ENCODE peak calls at places on chromosome 20, in six cellular contexts. V, P, D, I, M and J are unnamed samples. For H3K4me1, the result is how much of the 10 kb centered on the place peaks cover.

GRCh38 chr20:61253640-61254511 is 1.8 kb downstream of the CDH4 start:
- DNase-seq in I (peak), P (peak), D (peak), M (peak), V (peak), J (no peak)

GRCh38 chr20:5703542-5704215 is 46.5 kb upstream of the SHLD1 start:
- DNase-seq in I (no peak), V (no peak), P (no peak), D (no peak), M (no peak), J (no peak)

GRCh38 chr20:15220778-15221565 is 883.6 kb upstream of the FLRT3 start:
- DNase-seq in M (no peak), D (no peak), P (no peak), V (peak), I (peak), J (no peak)

GRCh38 chr20:40470313-40471260 is 218.4 kb downstream of the MAFB start:
- DNase-seq in D (no peak), V (no peak), I (no peak), P (no peak), M (no peak), J (no peak)

GRCh38 chr20:47931002-47931401 is 145.7 kb upstream of the SULF2 start:
- DNase-seq in M (no peak), D (no peak), P (no peak), V (no peak), I (no peak), J (no peak)

GRCh38 chr20:31568041-31568731 is 36.9 kb upstream of the ID1 start:
- DNase-seq in V (no peak), D (peak), I (no peak), M (no peak), P (no peak), J (no peak)

GRCh38 chr20:10074513-10074912 is 39.7 kb downstream of the ANKEF1 start:
- DNase-seq in M (no peak), I (peak), P (no peak), V (no peak), D (peak), J (no peak)

GRCh38 chr20:51385941-51386530 is 156.5 kb downstream of the NFATC2 start:
- DNase-seq in V (peak), P (peak), D (peak), I (peak), M (no peak), J (no peak)

GRCh38 chr20:52448513-52448912 is 256.9 kb upstream of the ZFP64 start:
- DNase-seq in D (no peak), M (no peak), P (no peak), V (no peak), I (peak), J (no peak)

GRCh38 chr20:36084356-36084755 is 70.2 kb upstream of the EPB41L1 start:
- DNase-seq in D (no peak), I (no peak), V (no peak), P (no peak), M (no peak), J (no peak)

GRCh38 chr20:35003211-35004031 is 47.8 kb downstream of the MYH7B start:
- DNase-seq in D (no peak), M (no peak), P (no peak), V (no peak), I (no peak), J (no peak)

GRCh38 chr20:51340451-51340840 is 202.1 kb downstream of the NFATC2 start:
- DNase-seq in D (no peak), V (peak), M (no peak), I (no peak), P (no peak), J (no peak)

GRCh38 chr20:16243470-16243869 is 329.8 kb downstream of the KIF16B start:
- DNase-seq in M (no peak), D (no peak), I (no peak), V (no peak), P (no peak), J (no peak)

GRCh38 chr20:52191132-52191435 is 495 bp downstream of the ZFP64 start:
- DNase-seq in D (peak), M (no peak), I (peak), V (no peak), P (no peak), J (no peak)

GRCh38 chr20:62304331-62305148 is 1.7 kb downstream of the ADRM1 start:
- DNase-seq in M (no peak), D (no peak), I (no peak), P (no peak), V (no peak), J (no peak)

DNA sequence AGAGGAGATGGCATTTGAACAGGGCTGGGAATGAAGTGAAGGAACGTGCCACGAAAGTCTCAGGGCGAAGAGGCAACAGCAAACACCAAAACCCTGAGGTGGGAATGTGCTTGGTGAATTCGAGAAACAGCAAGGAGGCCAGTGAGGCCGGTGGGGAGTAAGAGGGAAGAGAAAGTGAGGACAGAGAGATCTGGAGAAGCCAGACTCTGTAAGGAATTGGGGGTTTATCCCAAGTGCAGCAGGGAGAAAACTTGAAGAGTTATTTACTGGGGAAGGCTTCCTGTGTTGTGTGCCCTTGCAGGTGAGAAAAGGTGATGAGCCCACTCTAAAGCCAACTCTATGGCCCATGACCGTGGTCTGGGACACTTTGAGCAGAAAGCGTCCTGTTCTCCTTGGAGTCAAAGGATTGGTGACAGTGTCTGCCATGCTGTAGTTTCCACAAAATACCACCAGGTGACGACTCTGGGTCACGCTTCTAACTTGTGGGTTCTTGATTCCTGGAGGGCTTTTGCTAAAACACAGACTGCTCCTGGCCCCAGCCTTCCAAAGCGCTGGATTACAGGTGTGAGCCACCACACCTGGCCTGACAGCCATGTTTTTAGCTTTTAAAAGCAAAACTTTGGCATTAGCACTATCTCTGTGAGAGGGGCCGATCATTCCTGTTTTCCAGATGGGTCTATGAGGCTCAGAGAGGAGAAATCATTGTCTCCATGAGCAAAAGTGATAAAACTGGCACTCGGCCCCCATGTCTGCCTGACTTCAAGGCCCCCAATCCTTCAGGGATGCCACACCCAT is 18.0 kb upstream of the CSNK2A1 start:
- DNase-seq in I (peak), D (peak), P (peak), V (peak), M (peak), J (peak)
- H3K4me1 ChIP-seq in I (under half), D (under half), P (under half), V (under half), M (under half), J (under half)

GRCh38 chr20:54468082-54468481 is 7.3 kb upstream of the DOK5 start:
- DNase-seq in M (no peak), I (no peak), D (no peak), P (no peak), V (no peak), J (no peak)

GRCh38 chr20:54470697-54471096 is 4.7 kb upstream of the DOK5 start:
- DNase-seq in I (no peak), P (no peak), V (no peak), D (no peak), M (no peak), J (no peak)

GRCh38 chr20:54467622-54468021 is 7.8 kb upstream of the DOK5 start:
- DNase-seq in D (no peak), M (no peak), V (no peak), I (no peak), P (no peak), J (no peak)

GRCh38 chr20:54469293-54469692 is 6.1 kb upstream of the DOK5 start:
- DNase-seq in I (no peak), D (no peak), M (no peak), P (peak), V (peak), J (no peak)

GRCh38 chr20:54469952-54470351 is 5.4 kb upstream of the DOK5 start:
- DNase-seq in I (no peak), V (no peak), D (no peak), M (no peak), P (no peak), J (no peak)
- H2BK15ac ChIP-seq in I (no peak), V (no peak), D (no peak), M (no peak), P (no peak), J (no peak)

DNA sequence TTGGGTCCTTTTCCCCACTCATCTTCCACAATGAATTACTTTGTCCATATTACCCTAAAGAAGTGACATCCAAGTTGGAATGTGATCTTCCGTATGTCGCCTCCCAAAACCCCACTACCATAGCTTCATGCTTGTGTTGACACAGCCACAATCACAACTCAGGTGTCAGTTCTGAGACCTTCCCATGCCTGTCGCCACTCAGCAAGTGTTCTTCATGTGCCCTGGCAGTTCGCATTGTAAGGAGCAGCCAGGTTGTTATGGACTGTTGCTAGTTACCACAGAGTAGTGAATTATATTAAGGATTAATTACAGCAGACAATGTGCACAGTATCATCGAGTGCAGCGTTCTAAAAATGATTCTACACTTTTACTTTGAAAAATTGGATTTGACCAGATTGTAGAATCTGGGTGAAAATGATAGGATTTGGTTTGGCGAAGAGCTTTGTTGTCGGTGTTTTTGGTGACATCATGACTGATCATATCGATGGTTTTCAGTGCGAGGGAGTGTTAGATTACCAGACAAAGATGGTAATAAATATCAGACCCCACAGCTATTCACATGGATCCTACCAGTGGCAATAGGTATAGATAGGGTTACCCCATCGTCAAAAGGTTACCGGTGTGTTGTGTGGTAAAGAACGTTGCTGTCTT is 1.7 kb downstream of the PCMTD2 start:
- DNase-seq in V (no peak), P (no peak), I (no peak), M (peak), D (no peak), J (no peak)
- H3K4me1 ChIP-seq in V (under half), P (under half), I (under half), M (under half), D (under half), J (under half)

DNA sequence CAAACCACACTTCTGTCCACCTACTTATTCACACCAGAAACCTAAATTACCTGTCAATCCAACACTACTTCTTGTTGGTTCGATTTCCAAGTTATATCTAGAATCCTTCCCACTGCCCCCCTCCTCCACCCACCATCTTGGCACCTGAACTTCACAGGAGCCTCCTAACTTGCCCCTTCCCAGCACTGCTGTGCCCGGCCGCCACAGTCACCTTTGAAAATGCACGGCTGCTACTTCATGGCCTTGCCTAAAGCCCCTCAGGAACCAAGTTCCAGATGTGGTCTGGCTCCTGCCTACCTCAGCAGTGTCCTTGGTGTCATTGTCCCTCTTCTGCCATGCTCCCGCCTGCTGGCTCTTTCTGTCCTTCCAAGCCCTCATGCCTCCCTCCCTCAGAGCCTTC is 31.2 kb downstream of the PKIG start:
- DNase-seq in P (no peak), D (no peak), V (no peak), M (no peak), I (no peak), J (no peak)
- H2BK15ac ChIP-seq in P (no peak), D (no peak), V (no peak), M (no peak), I (no peak), J (no peak)

GRCh38 chr20:33567949-33568348 is 78.1 kb downstream of the CBFA2T2 start:
- DNase-seq in V (no peak), P (no peak), M (no peak), I (no peak), D (no peak), J (no peak)

GRCh38 chr20:33568378-33569289 is 78.7 kb downstream of the CBFA2T2 start:
- DNase-seq in V (peak), I (no peak), P (peak), M (peak), D (no peak), J (peak)

GRCh38 chr20:33569290-33570094 is 79.6 kb downstream of the CBFA2T2 start:
- DNase-seq in I (no peak), M (no peak), P (no peak), V (peak), D (no peak), J (no peak)

GRCh38 chr20:33566781-33567603 is 77.1 kb downstream of the CBFA2T2 start:
- DNase-seq in D (no peak), V (no peak), P (no peak), I (no peak), M (no peak), J (no peak)

GRCh38 chr20:33570743-33571142 is 80.8 kb downstream of the CBFA2T2 start:
- DNase-seq in M (no peak), P (no peak), V (no peak), D (no peak), I (no peak), J (no peak)
- H3K4me1 ChIP-seq in M (under half), P (under half), V (under half), D (under half), I (under half), J (under half)

GRCh38 chr20:4509825-4510522 is 211.7 kb upstream of the PRND start:
- DNase-seq in V (no peak), I (no peak), M (no peak), D (peak), P (no peak), J (no peak)
- H2BK15ac ChIP-seq in V (no peak), I (no peak), M (peak), D (peak), P (no peak), J (no peak)

GRCh38 chr20:17594443-17594842 is 24.6 kb downstream of the DSTN start:
- DNase-seq in D (peak), M (no peak), I (peak), P (no peak), V (peak), J (no peak)

GRCh38 chr20:17598013-17598550 is 28.2 kb downstream of the DSTN start:
- DNase-seq in I (no peak), P (no peak), D (no peak), M (no peak), V (no peak), J (no peak)

GRCh38 chr20:17595846-17596245 is 26.0 kb downstream of the DSTN start:
- DNase-seq in I (no peak), M (no peak), V (no peak), P (no peak), D (no peak), J (no peak)

GRCh38 chr20:17590245-17590644 is 20.4 kb downstream of the DSTN start:
- DNase-seq in M (no peak), I (no peak), D (no peak), V (no peak), P (no peak), J (no peak)

DNA sequence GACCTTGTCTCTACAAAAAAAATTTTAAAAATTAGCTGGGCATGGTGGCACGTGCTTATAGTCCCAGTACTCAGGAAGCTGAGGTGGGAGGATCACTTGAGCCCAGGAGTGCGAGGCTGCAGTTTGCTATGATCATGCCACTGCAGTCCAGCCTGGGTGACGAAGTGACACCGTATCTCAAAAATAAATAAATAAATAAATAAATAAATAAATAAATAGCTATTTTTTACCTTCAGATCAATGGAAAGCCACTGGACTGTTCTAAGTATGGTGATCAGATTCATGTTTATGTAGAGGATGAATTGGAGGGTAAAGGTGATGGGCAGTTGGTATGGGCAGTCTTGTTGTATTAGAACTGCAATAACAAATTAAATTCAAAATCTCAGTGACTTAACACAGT is 24.0 kb downstream of the DSTN start:
- DNase-seq in I (no peak), M (no peak), V (no peak), P (no peak), D (no peak), J (no peak)
- H3K4me1 ChIP-seq in I (under half), M (under half), V (under half), P (under half), D (under half), J (under half)